ENCODE peak calls at places on chromosome 2, in four cellular contexts. Y, P, I and A are unnamed samples.

GRCh38 chr2:1975060-1975459 is 230.7 kb upstream of the PXDN start:
- DNase-seq in P (no peak), I (no peak), Y (no peak), A (peak; percentile 15)

GRCh38 chr2:170843656-170844055 is 27.0 kb downstream of the GAD1 start:
- DNase-seq in Y (no peak), I (no peak), P (peak; percentile 12), A (peak; percentile 70)

GRCh38 chr2:152385718-152386117 is 50.7 kb downstream of the FMNL2 start:
- DNase-seq in P (no peak), I (no peak), Y (no peak), A (no peak)

GRCh38 chr2:44582363-44583008 is 220.7 kb downstream of the CAMKMT start:
- DNase-seq in P (peak; percentile 25), Y (no peak), I (no peak), A (peak; percentile 42)

GRCh38 chr2:228518-229278 is 35.1 kb downstream of the SH3YL1 start:
- DNase-seq in Y (no peak), P (no peak), I (no peak), A (no peak)

GRCh38 chr2:119179951-119180350 is 21.4 kb upstream of the C1QL2 start:
- DNase-seq in P (no peak), Y (no peak), I (no peak), A (no peak)

GRCh38 chr2:120552079-120552478 is 183.6 kb upstream of the GLI2 start:
- DNase-seq in P (no peak), Y (no peak), I (no peak), A (no peak)

GRCh38 chr2:136048886-136049832 is 63.7 kb upstream of the DARS1 start:
- DNase-seq in P (no peak), I (no peak), Y (no peak), A (no peak)

GRCh38 chr2:188853307-188853706 is 120.9 kb upstream of the COL3A1 start:
- DNase-seq in Y (peak; percentile 41), I (peak; percentile 59), P (peak; percentile 96), A (peak; percentile 90)

GRCh38 chr2:65364986-65365733 is 67.2 kb downstream of the SPRED2 start:
- DNase-seq in I (no peak), P (no peak), Y (no peak), A (no peak)

GRCh38 chr2:239318091-239318725 is 82.6 kb downstream of the HDAC4 start:
- DNase-seq in I (no peak), Y (no peak), P (no peak), A (no peak)

GRCh38 chr2:127094509-127095366 is 12.2 kb downstream of the BIN1 start:
- DNase-seq in I (peak; percentile 68), Y (peak; percentile 56), P (peak; percentile 33), A (peak; percentile 31)

GRCh38 chr2:25559148-25559547 is 114.2 kb downstream of the DTNB start:
- DNase-seq in I (no peak), Y (no peak), P (no peak), A (no peak)

GRCh38 chr2:54209379-54209778 is 46.6 kb downstream of the TSPYL6 start:
- DNase-seq in Y (no peak), I (no peak), P (no peak), A (peak; percentile 25)

GRCh38 chr2:39160982-39161381 is 40.1 kb upstream of the SOS1 start:
- DNase-seq in P (peak; percentile 28), Y (no peak), I (no peak), A (peak; percentile 43)

GRCh38 chr2:207975910-207976309 is 49.4 kb downstream of the PLEKHM3 start:
- DNase-seq in Y (no peak), I (no peak), P (no peak), A (no peak)

GRCh38 chr2:6441800-6442199 is 423.9 kb downstream of the CMPK2 start:
- DNase-seq in I (no peak), P (peak; percentile 23), Y (no peak), A (peak; percentile 71)

GRCh38 chr2:66432801-66433694 is 1.9 kb upstream of the MEIS1 start:
- DNase-seq in P (peak; percentile 98), Y (peak; percentile 94), I (peak; percentile 95), A (peak; percentile 97)

GRCh38 chr2:239105234-239105633 is 257.3 kb downstream of the TWIST2 start:
- DNase-seq in I (no peak), P (no peak), Y (no peak), A (no peak)

GRCh38 chr2:127609031-127609751 is 36.8 kb upstream of the GPR17 start:
- DNase-seq in I (peak; percentile 1), P (no peak), Y (no peak), A (no peak)

GRCh38 chr2:173146590-173146989 is 70.9 kb downstream of the MAP3K20 start:
- DNase-seq in Y (no peak), P (peak; percentile 76), I (no peak), A (no peak)

GRCh38 chr2:7625392-7626138 is 708.4 kb downstream of the RNF144A start:
- DNase-seq in P (no peak), Y (no peak), I (no peak), A (no peak)

GRCh38 chr2:189659734-189660133 is 1.5 kb upstream of the ASNSD1 start:
- DNase-seq in Y (no peak), P (peak; percentile 34), I (no peak), A (no peak)

GRCh38 chr2:23324281-23324680 is 60.7 kb upstream of the KLHL29 start:
- DNase-seq in P (no peak), I (no peak), Y (no peak), A (no peak)

GRCh38 chr2:171347591-171348032 is 86.2 kb downstream of the METTL8 start:
- DNase-seq in P (peak; percentile 93), Y (no peak), I (peak; percentile 9), A (peak; percentile 99)

GRCh38 chr2:188330316-188331053 is 38.8 kb downstream of the GULP1 start:
- DNase-seq in Y (no peak), P (no peak), I (no peak), A (no peak)

GRCh38 chr2:171810409-171810993 is 83.5 kb downstream of the SLC25A12 start:
- DNase-seq in P (peak; percentile 79), Y (no peak), I (peak; percentile 54), A (no peak)

GRCh38 chr2:224901121-224901676 is 141.1 kb downstream of the DOCK10 start:
- DNase-seq in Y (no peak), P (no peak), I (no peak), A (no peak)

GRCh38 chr2:143158098-143158497 is 28.9 kb downstream of the ARHGAP15 start:
- DNase-seq in I (no peak), Y (no peak), P (no peak), A (peak; percentile 23)

GRCh38 chr2:240972201-240972600 is 26.2 kb upstream of the SNED1 start:
- DNase-seq in Y (no peak), I (no peak), P (no peak), A (no peak)

GRCh38 chr2:128374001-128374710 is 55.5 kb upstream of the HS6ST1 start:
- DNase-seq in P (peak; percentile 87), Y (no peak), I (peak; percentile 47), A (peak; percentile 93)

GRCh38 chr2:55160422-55160821 is 71.7 kb downstream of the CLHC1 start:
- DNase-seq in Y (no peak), I (no peak), P (no peak), A (no peak)

GRCh38 chr2:218781691-218782528 is at the start of gene CYP27A1:
- DNase-seq in Y (peak; percentile 37), I (peak; percentile 79), P (no peak), A (no peak)

DNA sequence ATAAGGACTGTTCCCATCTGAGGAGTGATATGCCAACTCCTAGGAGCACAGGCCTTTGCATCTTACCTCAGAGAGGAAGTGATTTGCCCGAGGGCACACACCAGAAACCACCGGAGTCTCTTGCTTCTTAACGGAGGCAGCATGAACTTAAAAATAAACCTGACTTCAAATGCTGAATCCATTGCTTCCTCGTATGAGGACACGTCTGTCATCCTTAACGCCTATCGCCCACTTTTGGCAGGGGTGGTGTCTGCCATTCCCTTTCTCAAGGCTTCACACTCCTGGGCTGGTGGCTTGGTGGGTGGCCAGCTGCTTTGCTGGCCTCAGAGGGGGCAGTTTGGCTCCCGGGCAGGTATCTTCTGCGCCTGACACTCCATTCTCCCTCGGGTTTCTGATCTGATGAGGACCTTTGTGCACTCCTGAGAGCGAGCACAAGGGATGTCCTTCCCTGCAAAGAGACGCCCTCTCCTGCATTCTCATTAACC is 1.1 kb upstream of the PREB start:
- DNase-seq in P (no peak), I (no peak), Y (no peak), A (no peak)
- H2AFZ ChIP-seq in P (peak overlapping the region; percentile 100), I (no peak overlapping the region), Y (peak overlapping the region; percentile 27), A (no peak overlapping the region)

GRCh38 chr2:41572154-41572553 is 475.7 kb upstream of the PKDCC start:
- DNase-seq in I (no peak), P (no peak), Y (no peak), A (no peak)
- H2AFZ ChIP-seq in I (no peak overlapping the region), P (no peak overlapping the region), Y (no peak overlapping the region), A (no peak overlapping the region)

GRCh38 chr2:28950941-28951630 is 30.0 kb upstream of the TOGARAM2 start:
- DNase-seq in P (no peak), I (no peak), Y (no peak), A (no peak)
- H2AFZ ChIP-seq in P (no peak overlapping the region), I (no peak overlapping the region), Y (no peak overlapping the region), A (no peak overlapping the region)

DNA sequence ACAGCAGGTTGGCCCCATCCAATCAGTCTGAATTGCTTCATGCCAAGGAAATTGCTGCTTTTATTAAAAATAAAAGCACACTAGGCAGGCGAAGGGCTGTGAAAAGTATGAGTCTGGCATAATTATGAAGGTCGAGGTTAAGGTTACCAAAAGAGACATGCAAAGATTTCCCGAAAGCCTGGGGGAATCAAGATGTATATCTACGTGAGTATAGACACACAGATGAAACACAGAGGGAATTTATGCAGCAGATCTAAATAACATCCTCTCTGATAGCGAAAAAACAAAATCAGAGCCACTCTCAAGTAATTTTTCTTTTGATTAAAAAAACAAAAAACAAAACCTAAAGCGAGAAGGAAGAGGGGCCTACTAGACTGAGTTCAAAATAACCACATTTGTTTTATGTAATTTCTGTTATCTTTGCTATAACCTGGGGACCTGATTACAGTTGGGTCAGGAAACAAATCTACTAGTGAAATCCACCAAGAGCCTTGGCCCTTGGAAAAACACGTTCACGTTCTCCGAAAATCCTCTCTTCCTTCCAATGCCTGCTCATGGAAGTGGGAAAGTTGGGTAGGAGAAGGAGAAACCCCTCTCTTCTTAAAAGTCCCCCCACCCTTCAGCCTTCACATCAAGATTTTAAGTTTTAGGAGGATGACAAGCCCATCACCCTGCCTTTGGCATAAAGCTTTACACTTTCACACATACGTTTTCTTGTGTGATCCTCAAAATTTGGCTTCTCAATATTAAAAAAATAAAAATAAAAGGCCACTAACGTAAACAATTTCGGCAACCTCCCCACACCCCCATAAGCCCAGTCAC is 1.4 kb downstream of the AAK1 start:
- DNase-seq in I (no peak), Y (no peak), P (no peak), A (no peak)
- H2AFZ ChIP-seq in I (peak overlapping the region; percentile 78), Y (peak overlapping the region; percentile 69), P (peak overlapping the region; percentile 82), A (no peak overlapping the region)

GRCh38 chr2:62206024-62206423 is 10.1 kb downstream of the B3GNT2 start:
- DNase-seq in Y (no peak), P (no peak), I (no peak), A (no peak)

GRCh38 chr2:62208758-62209114 is 12.8 kb downstream of the B3GNT2 start:
- DNase-seq in Y (no peak), I (no peak), P (no peak), A (no peak)

GRCh38 chr2:62207480-62207879 is 11.6 kb downstream of the B3GNT2 start:
- DNase-seq in P (no peak), Y (no peak), I (no peak), A (no peak)

GRCh38 chr2:62209427-62209991 is 13.6 kb downstream of the B3GNT2 start:
- DNase-seq in Y (no peak), P (no peak), I (no peak), A (no peak)

GRCh38 chr2:62208082-62208757 is 12.3 kb downstream of the B3GNT2 start:
- DNase-seq in I (no peak), Y (no peak), P (no peak), A (no peak)
- H2AFZ ChIP-seq in I (no peak overlapping the region), Y (no peak overlapping the region), P (no peak overlapping the region), A (no peak overlapping the region)